ENCODE peak calls at places on chromosomes 4 and X, in ten cellular contexts. V is MCF 10A, E is upper lobe of right lung, H is neural progenitor cell, W is IMR-90, K is lower leg skin, A is pancreas, P is lung, N is fibroblast of lung, T is glutamatergic neuron. F is an unnamed sample.
A peak's percentile ranks its signal among the peaks of the same experiment; 100 is the strongest.

GRCh38 chr4:143961084-143961483 is 55.7 kb upstream of the GYPE start:
- DNase-seq in V (no peak), E (no peak), H (no peak), W (no peak), K (no peak), A (no peak), P (no peak), N (no peak), T (no peak), F (no peak)

GRCh38 chr4:89410687-89411086 is 103.1 kb upstream of the GPRIN3 start:
- DNase-seq in V (peak; percentile 9), E (no peak), H (peak; percentile 25), W (peak; percentile 52), K (no peak), A (no peak), P (no peak), N (no peak), T (no peak), F (no peak)

GRCh38 chr4:113540859-113541258 is 220.7 kb downstream of the CAMK2D start:
- DNase-seq in V (no peak), E (no peak), H (no peak), W (peak; percentile 45), K (no peak), A (no peak), P (no peak), N (peak; percentile 46), T (no peak), F (no peak)

GRCh38 chr4:21699437-21699836 is 249.1 kb downstream of the KCNIP4 start:
- DNase-seq in V (no peak), E (no peak), H (peak; percentile 7), W (no peak), K (no peak), A (no peak), P (no peak), N (peak; percentile 3), T (no peak), F (no peak)

GRCh38 chr4:183398298-183399129 is 45.9 kb upstream of the CDKN2AIP start:
- DNase-seq in V (peak; percentile 56), E (peak; percentile 87), H (peak; percentile 87), W (peak; percentile 69), K (peak; percentile 91), A (peak; percentile 85), P (peak; percentile 68), N (peak; percentile 69), T (peak; percentile 83), F (peak; percentile 28)

GRCh38 chrX:108090474-108091265 is 672 bp downstream of the PSMD10 start:
- DNase-seq in V (peak; percentile 19), E (no peak), H (no peak), W (peak; percentile 44), K (no peak), A (no peak), P (no peak), N (peak; percentile 37), T (no peak), F (no peak)

GRCh38 chr4:65482410-65482809 is 187.9 kb downstream of the EPHA5 start:
- DNase-seq in V (peak; percentile 69), E (no peak), H (no peak), W (no peak), K (no peak), A (no peak), P (no peak), N (no peak), T (no peak), F (no peak)

GRCh38 chrX:78331708-78332107 is 4.3 kb upstream of the CYSLTR1 start:
- DNase-seq in V (no peak), E (no peak), H (no peak), W (no peak), K (no peak), A (no peak), P (no peak), N (no peak), T (no peak), F (no peak)

GRCh38 chr4:52638717-52639116 is 20.4 kb downstream of the USP46 start:
- DNase-seq in V (no peak), E (no peak), H (no peak), W (no peak), K (no peak), A (no peak), P (no peak), N (no peak), T (no peak), F (no peak)

GRCh38 chr4:180057891-180058643 is 2185.1 kb upstream of the TENM3 start:
- DNase-seq in V (peak; percentile 57), E (peak; percentile 69), H (peak; percentile 61), W (no peak), K (peak; percentile 74), A (peak; percentile 78), P (no peak), N (peak; percentile 29), T (peak; percentile 54), F (no peak)

GRCh38 chr4:85955614-85956295 is 404.1 kb downstream of the MAPK10 start:
- DNase-seq in V (peak; percentile 4), E (no peak), H (no peak), W (peak; percentile 18), K (no peak), A (no peak), P (no peak), N (no peak), T (no peak), F (no peak)

GRCh38 chrX:10011261-10011931 is 44.2 kb downstream of the CLDN34 start:
- DNase-seq in V (no peak), E (no peak), H (peak; percentile 58), W (peak; percentile 29), K (peak; percentile 52), A (no peak), P (no peak), N (no peak), T (peak; percentile 67), F (no peak)

GRCh38 chrX:78104447-78105176 is 564 bp downstream of the PGK1 start:
- DNase-seq in V (peak; percentile 78), E (peak; percentile 79), H (peak; percentile 32), W (peak; percentile 31), K (peak; percentile 90), A (peak; percentile 59), P (peak; percentile 59), N (peak; percentile 58), T (peak; percentile 14), F (no peak)

GRCh38 chr4:4387531-4388311 is 819 bp downstream of the NSG1 start:
- DNase-seq in V (no peak), E (no peak), H (peak; percentile 42), W (no peak), K (no peak), A (no peak), P (no peak), N (no peak), T (peak; percentile 52), F (no peak)

GRCh38 chr4:30386266-30386895 is 333.8 kb upstream of the PCDH7 start:
- DNase-seq in V (peak; percentile 42), E (no peak), H (no peak), W (peak; percentile 77), K (no peak), A (no peak), P (no peak), N (peak; percentile 66), T (no peak), F (no peak)

GRCh38 chr4:60865238-60865637 is 334.9 kb upstream of the ADGRL3 start:
- DNase-seq in V (peak; percentile 5), E (no peak), H (peak; percentile 53), W (no peak), K (no peak), A (no peak), P (no peak), N (peak; percentile 15), T (no peak), F (no peak)
- TF ChIP-seq CTCF in V (peak; percentile 20), E (peak; percentile 5), H (peak; percentile 57), W (no peak), K (no peak), A (no peak), P (no peak), N (peak; percentile 20), T (no peak), F (no peak)

DNA sequence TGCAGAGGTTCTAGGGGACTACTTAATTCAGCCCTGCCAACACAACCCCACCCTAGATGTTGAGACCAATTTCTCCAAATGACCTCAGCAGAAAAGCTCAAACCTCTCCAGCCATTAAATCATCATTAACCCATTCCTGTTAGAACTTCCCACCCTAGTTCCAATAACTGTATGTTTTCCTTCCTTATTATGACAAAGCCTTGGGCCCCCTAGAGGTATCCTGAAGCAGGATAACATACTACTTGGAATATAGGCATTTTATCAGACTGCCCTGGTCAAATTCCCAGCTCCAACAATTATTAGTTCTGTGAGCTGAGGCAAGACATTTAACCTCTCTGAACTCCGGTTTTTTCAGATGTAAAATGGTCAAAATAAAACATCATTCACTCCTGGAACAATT is 244.6 kb upstream of the TENM3 start:
- DNase-seq in V (no peak), E (no peak), H (no peak), W (no peak), K (no peak), A (no peak), P (no peak), N (no peak), T (no peak), F (no peak)
- TF ChIP-seq CTCF in V (no peak), E (no peak), H (peak; percentile 29), W (peak; percentile 17), K (no peak), A (no peak), P (no peak), N (peak; percentile 27), T (no peak), F (no peak)

GRCh38 chrX:69616520-69617203 is 749 bp downstream of the EDA start:
- DNase-seq in V (peak; percentile 18), E (peak; percentile 63), H (peak; percentile 46), W (no peak), K (peak; percentile 85), A (peak; percentile 70), P (no peak), N (no peak), T (peak; percentile 11), F (no peak)

GRCh38 chrX:69615779-69616519 is at the start of gene EDA:
- DNase-seq in V (peak; percentile 86), E (peak; percentile 91), H (peak; percentile 97), W (peak; percentile 34), K (peak; percentile 93), A (peak; percentile 90), P (peak; percentile 80), N (peak; percentile 70), T (peak; percentile 88), F (peak; percentile 47)

GRCh38 chrX:69614896-69615295 is 1.0 kb upstream of the EDA start:
- DNase-seq in V (no peak), E (no peak), H (no peak), W (no peak), K (no peak), A (no peak), P (no peak), N (no peak), T (no peak), F (no peak)

GRCh38 chrX:69615323-69615722 is 590 bp upstream of the EDA start:
- DNase-seq in V (no peak), E (no peak), H (peak; percentile 72), W (no peak), K (no peak), A (no peak), P (no peak), N (no peak), T (no peak), F (no peak)

GRCh38 chrX:69618803-69619202 is 2.9 kb downstream of the EDA start:
- DNase-seq in V (peak; percentile 41), E (no peak), H (peak; percentile 14), W (peak; percentile 2), K (no peak), A (no peak), P (no peak), N (peak; percentile 28), T (no peak), F (no peak)
- TF ChIP-seq CTCF in V (peak; percentile 34), E (peak; percentile 46), H (peak; percentile 55), W (peak; percentile 40), K (no peak), A (peak; percentile 43), P (no peak), N (peak; percentile 37), T (peak; percentile 25), F (no peak)

GRCh38 chrX:19392078-19392477 is 48.4 kb downstream of the PDHA1 start:
- DNase-seq in V (no peak), E (no peak), H (no peak), W (no peak), K (no peak), A (no peak), P (no peak), N (no peak), T (no peak), F (no peak)
- TF ChIP-seq CTCF in V (no peak), E (no peak), H (no peak), W (no peak), K (no peak), A (no peak), P (no peak), N (no peak), T (no peak), F (no peak)